ENCODE peak calls at places on chromosome 3, in ten cellular contexts. One of them, this sample, is unnamed.

GRCh38 chr3:187978433-187979011 is 175.4 kb upstream of the LPP start:
- DNase-seq in upper lobe of right lung: no peak
- DNase-seq in GM06990: no peak
- DNase-seq in Calu3: peak
- DNase-seq in AG09319: no peak
- DNase-seq in prostate gland: no peak
- DNase-seq in fibroblast of the aortic adventitia: no peak
- DNase-seq in heart right ventricle: no peak
- DNase-seq in colonic mucosa: no peak
- DNase-seq in coronary artery: no peak
- DNase-seq in this sample: peak

GRCh38 chr3:106114848-106115247 is 246.0 kb upstream of the CBLB start:
- DNase-seq in Calu3: no peak
- DNase-seq in GM06990: no peak
- DNase-seq in AG09319: no peak
- DNase-seq in heart right ventricle: no peak
- DNase-seq in colonic mucosa: no peak
- DNase-seq in coronary artery: no peak
- DNase-seq in prostate gland: no peak
- DNase-seq in upper lobe of right lung: no peak
- DNase-seq in fibroblast of the aortic adventitia: peak
- DNase-seq in this sample: peak

GRCh38 chr3:180036678-180037455 is at the start of gene PEX5L:
- DNase-seq in coronary artery: no peak
- DNase-seq in upper lobe of right lung: peak
- DNase-seq in prostate gland: no peak
- DNase-seq in Calu3: no peak
- DNase-seq in GM06990: peak
- DNase-seq in heart right ventricle: peak
- DNase-seq in AG09319: no peak
- DNase-seq in colonic mucosa: no peak
- DNase-seq in fibroblast of the aortic adventitia: peak
- DNase-seq in this sample: peak

GRCh38 chr3:119880966-119881365 is 99.1 kb downstream of the NR1I2 start:
- DNase-seq in GM06990: no peak
- DNase-seq in fibroblast of the aortic adventitia: no peak
- DNase-seq in AG09319: no peak
- DNase-seq in heart right ventricle: no peak
- DNase-seq in coronary artery: no peak
- DNase-seq in prostate gland: no peak
- DNase-seq in Calu3: no peak
- DNase-seq in upper lobe of right lung: no peak
- DNase-seq in colonic mucosa: no peak
- DNase-seq in this sample: peak

GRCh38 chr3:48011771-48012170 is 4.4 kb downstream of the MAP4 start:
- DNase-seq in AG09319: no peak
- DNase-seq in fibroblast of the aortic adventitia: no peak
- DNase-seq in colonic mucosa: no peak
- DNase-seq in upper lobe of right lung: no peak
- DNase-seq in heart right ventricle: no peak
- DNase-seq in coronary artery: no peak
- DNase-seq in Calu3: no peak
- DNase-seq in prostate gland: no peak
- DNase-seq in GM06990: no peak
- DNase-seq in this sample: no peak

GRCh38 chr3:184338538-184338945 is 1.1 kb downstream of the FAM131A start:
- DNase-seq in AG09319: no peak
- DNase-seq in heart right ventricle: peak
- DNase-seq in GM06990: no peak
- DNase-seq in Calu3: no peak
- DNase-seq in colonic mucosa: no peak
- DNase-seq in upper lobe of right lung: peak
- DNase-seq in prostate gland: peak
- DNase-seq in fibroblast of the aortic adventitia: peak
- DNase-seq in coronary artery: peak
- DNase-seq in this sample: peak

GRCh38 chr3:11523793-11524160 is 119.9 kb downstream of the VGLL4 start:
- DNase-seq in fibroblast of the aortic adventitia: no peak
- DNase-seq in colonic mucosa: no peak
- DNase-seq in prostate gland: no peak
- DNase-seq in GM06990: no peak
- DNase-seq in Calu3: no peak
- DNase-seq in heart right ventricle: no peak
- DNase-seq in upper lobe of right lung: peak
- DNase-seq in coronary artery: peak
- DNase-seq in AG09319: no peak
- DNase-seq in this sample: no peak

GRCh38 chr3:144756704-144757440 is 785.2 kb downstream of the DIPK2A start:
- DNase-seq in coronary artery: no peak
- DNase-seq in heart right ventricle: no peak
- DNase-seq in Calu3: no peak
- DNase-seq in prostate gland: no peak
- DNase-seq in GM06990: no peak
- DNase-seq in fibroblast of the aortic adventitia: no peak
- DNase-seq in upper lobe of right lung: no peak
- DNase-seq in colonic mucosa: no peak
- DNase-seq in AG09319: no peak
- DNase-seq in this sample: no peak

GRCh38 chr3:66195347-66195783 is 25.4 kb upstream of the SLC25A26 start:
- DNase-seq in Calu3: peak
- DNase-seq in upper lobe of right lung: peak
- DNase-seq in prostate gland: no peak
- DNase-seq in coronary artery: no peak
- DNase-seq in GM06990: peak
- DNase-seq in heart right ventricle: peak
- DNase-seq in colonic mucosa: peak
- DNase-seq in fibroblast of the aortic adventitia: peak
- DNase-seq in AG09319: peak
- DNase-seq in this sample: peak

GRCh38 chr3:23734481-23734880 is 71.3 kb upstream of the UBE2E1 start:
- DNase-seq in AG09319: no peak
- DNase-seq in Calu3: no peak
- DNase-seq in GM06990: no peak
- DNase-seq in coronary artery: no peak
- DNase-seq in heart right ventricle: no peak
- DNase-seq in fibroblast of the aortic adventitia: no peak
- DNase-seq in prostate gland: no peak
- DNase-seq in upper lobe of right lung: no peak
- DNase-seq in colonic mucosa: no peak
- DNase-seq in this sample: no peak

GRCh38 chr3:28218071-28218916 is 23.1 kb upstream of the CMC1 start:
- DNase-seq in coronary artery: no peak
- DNase-seq in colonic mucosa: no peak
- DNase-seq in AG09319: no peak
- DNase-seq in fibroblast of the aortic adventitia: no peak
- DNase-seq in prostate gland: no peak
- DNase-seq in GM06990: peak
- DNase-seq in Calu3: no peak
- DNase-seq in upper lobe of right lung: no peak
- DNase-seq in heart right ventricle: no peak
- DNase-seq in this sample: no peak

GRCh38 chr3:40971191-40972168 is 227.8 kb upstream of the CTNNB1 start:
- DNase-seq in fibroblast of the aortic adventitia: peak
- DNase-seq in coronary artery: peak
- DNase-seq in heart right ventricle: peak
- DNase-seq in Calu3: peak
- DNase-seq in colonic mucosa: peak
- DNase-seq in upper lobe of right lung: peak
- DNase-seq in AG09319: peak
- DNase-seq in prostate gland: peak
- DNase-seq in GM06990: peak
- DNase-seq in this sample: peak

GRCh38 chr3:188832146-188832545 is 339.6 kb upstream of the TPRG1 start:
- DNase-seq in Calu3: no peak
- DNase-seq in heart right ventricle: no peak
- DNase-seq in coronary artery: no peak
- DNase-seq in GM06990: no peak
- DNase-seq in AG09319: no peak
- DNase-seq in fibroblast of the aortic adventitia: no peak
- DNase-seq in prostate gland: no peak
- DNase-seq in colonic mucosa: no peak
- DNase-seq in upper lobe of right lung: no peak
- DNase-seq in this sample: peak

GRCh38 chr3:25973111-25973510 is 183.2 kb downstream of the OXSM start:
- DNase-seq in colonic mucosa: no peak
- DNase-seq in Calu3: no peak
- DNase-seq in prostate gland: no peak
- DNase-seq in heart right ventricle: no peak
- DNase-seq in AG09319: no peak
- DNase-seq in coronary artery: no peak
- DNase-seq in upper lobe of right lung: no peak
- DNase-seq in fibroblast of the aortic adventitia: no peak
- DNase-seq in GM06990: no peak
- DNase-seq in this sample: no peak

GRCh38 chr3:161096771-161097367 is 8.3 kb downstream of the B3GALNT1 start:
- DNase-seq in fibroblast of the aortic adventitia: no peak
- DNase-seq in heart right ventricle: no peak
- DNase-seq in Calu3: peak
- DNase-seq in AG09319: no peak
- DNase-seq in GM06990: no peak
- DNase-seq in coronary artery: no peak
- DNase-seq in colonic mucosa: no peak
- DNase-seq in upper lobe of right lung: no peak
- DNase-seq in prostate gland: no peak
- DNase-seq in this sample: no peak
- TF ChIP-seq CTCF in fibroblast of the aortic adventitia: peak
- TF ChIP-seq CTCF in heart right ventricle: no peak
- TF ChIP-seq CTCF in Calu3: peak
- TF ChIP-seq CTCF in AG09319: peak
- TF ChIP-seq CTCF in GM06990: peak
- TF ChIP-seq CTCF in coronary artery: no peak
- TF ChIP-seq CTCF in colonic mucosa: no peak
- TF ChIP-seq CTCF in upper lobe of right lung: no peak
- TF ChIP-seq CTCF in prostate gland: peak
- TF ChIP-seq CTCF in this sample: peak

DNA sequence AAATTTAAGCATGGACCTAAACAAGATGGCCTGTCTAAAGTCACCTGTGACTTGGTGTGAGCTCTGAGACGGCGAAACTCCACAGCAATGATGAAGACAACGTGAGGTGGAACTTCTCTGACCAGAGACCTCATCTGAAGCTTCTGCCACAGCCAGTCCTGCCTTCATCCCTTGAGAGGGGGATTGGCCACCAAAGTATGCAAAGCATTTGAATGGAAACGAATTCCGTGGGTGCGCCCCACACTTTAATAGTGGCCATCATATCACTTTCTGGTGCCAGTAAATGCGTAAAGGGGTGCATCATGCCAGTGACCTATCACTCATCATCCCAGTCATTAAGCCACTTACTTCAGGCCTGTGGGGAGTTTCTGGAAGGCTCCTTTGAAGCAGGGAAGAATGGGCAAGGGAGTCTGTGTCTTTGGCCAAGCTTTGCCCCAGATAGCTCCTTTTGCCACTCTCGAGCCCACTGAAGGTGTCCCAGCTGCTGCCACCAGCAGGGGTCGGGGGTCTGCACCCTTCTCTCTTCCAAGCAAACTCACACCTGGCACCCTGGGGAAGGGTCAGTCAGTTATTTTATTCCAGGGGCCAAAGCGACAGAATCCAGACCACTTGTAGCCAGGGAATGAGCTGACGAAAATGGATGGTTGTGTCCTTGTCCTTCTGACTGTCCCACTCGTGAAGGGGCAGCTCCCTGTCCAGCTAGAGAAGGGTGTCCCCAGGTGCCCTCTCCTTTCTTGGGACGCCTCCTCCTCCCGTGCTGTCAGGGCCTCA is 17.7 kb downstream of the MUC20 start:
- DNase-seq in coronary artery: no peak
- DNase-seq in Calu3: no peak
- DNase-seq in fibroblast of the aortic adventitia: no peak
- DNase-seq in AG09319: no peak
- DNase-seq in heart right ventricle: no peak
- DNase-seq in GM06990: no peak
- DNase-seq in prostate gland: no peak
- DNase-seq in colonic mucosa: no peak
- DNase-seq in upper lobe of right lung: no peak
- DNase-seq in this sample: no peak
- TF ChIP-seq CTCF in coronary artery: no peak
- TF ChIP-seq CTCF in Calu3: no peak
- TF ChIP-seq CTCF in fibroblast of the aortic adventitia: no peak
- TF ChIP-seq CTCF in AG09319: no peak
- TF ChIP-seq CTCF in heart right ventricle: no peak
- TF ChIP-seq CTCF in GM06990: no peak
- TF ChIP-seq CTCF in prostate gland: no peak
- TF ChIP-seq CTCF in colonic mucosa: no peak
- TF ChIP-seq CTCF in upper lobe of right lung: no peak
- TF ChIP-seq CTCF in this sample: no peak

GRCh38 chr3:174355505-174355904 is 503.6 kb upstream of the NAALADL2 start:
- DNase-seq in upper lobe of right lung: no peak
- DNase-seq in coronary artery: no peak
- DNase-seq in colonic mucosa: no peak
- DNase-seq in AG09319: no peak
- DNase-seq in prostate gland: no peak
- DNase-seq in Calu3: peak
- DNase-seq in heart right ventricle: no peak
- DNase-seq in GM06990: no peak
- DNase-seq in fibroblast of the aortic adventitia: peak
- DNase-seq in this sample: peak
- TF ChIP-seq CTCF in upper lobe of right lung: peak
- TF ChIP-seq CTCF in coronary artery: no peak
- TF ChIP-seq CTCF in colonic mucosa: no peak
- TF ChIP-seq CTCF in AG09319: peak
- TF ChIP-seq CTCF in prostate gland: no peak
- TF ChIP-seq CTCF in Calu3: peak
- TF ChIP-seq CTCF in heart right ventricle: no peak
- TF ChIP-seq CTCF in GM06990: peak
- TF ChIP-seq CTCF in fibroblast of the aortic adventitia: no peak
- TF ChIP-seq CTCF in this sample: peak

GRCh38 chr3:14431556-14431927 is 29.1 kb downstream of the SLC6A6 start:
- DNase-seq in coronary artery: no peak
- DNase-seq in prostate gland: no peak
- DNase-seq in upper lobe of right lung: no peak
- DNase-seq in fibroblast of the aortic adventitia: no peak
- DNase-seq in Calu3: no peak
- DNase-seq in AG09319: no peak
- DNase-seq in colonic mucosa: no peak
- DNase-seq in heart right ventricle: no peak
- DNase-seq in GM06990: no peak
- DNase-seq in this sample: no peak
- TF ChIP-seq CTCF in coronary artery: no peak
- TF ChIP-seq CTCF in prostate gland: no peak
- TF ChIP-seq CTCF in upper lobe of right lung: no peak
- TF ChIP-seq CTCF in fibroblast of the aortic adventitia: no peak
- TF ChIP-seq CTCF in Calu3: no peak
- TF ChIP-seq CTCF in AG09319: no peak
- TF ChIP-seq CTCF in colonic mucosa: no peak
- TF ChIP-seq CTCF in heart right ventricle: no peak
- TF ChIP-seq CTCF in GM06990: peak
- TF ChIP-seq CTCF in this sample: no peak